ENCODE peak calls at places on chromosomes 2 and 18, in five cellular contexts. One of them, this sample, is unnamed.

GRCh38 chr2:79083846-79084376 is 3.9 kb downstream of the REG1B start:
- DNase-seq in Ammon's horn: no peak
- DNase-seq in substantia nigra: no peak
- DNase-seq in IMR-90: no peak
- DNase-seq in activated CD8-positive, alpha-beta memory T cell treated with anti-CD3 and anti-CD28 coated beads for 48 hours: no peak
- DNase-seq in this sample: no peak

GRCh38 chr2:127197475-127198385 is 22.4 kb downstream of the CYP27C1 start:
- DNase-seq in Ammon's horn: peak
- DNase-seq in substantia nigra: no peak
- DNase-seq in IMR-90: peak
- DNase-seq in activated CD8-positive, alpha-beta memory T cell treated with anti-CD3 and anti-CD28 coated beads for 48 hours: no peak
- DNase-seq in this sample: no peak

GRCh38 chr18:24629926-24630325 is 169.5 kb downstream of the HRH4 start:
- DNase-seq in Ammon's horn: no peak
- DNase-seq in substantia nigra: no peak
- DNase-seq in IMR-90: no peak
- DNase-seq in activated CD8-positive, alpha-beta memory T cell treated with anti-CD3 and anti-CD28 coated beads for 48 hours: no peak
- DNase-seq in this sample: no peak

GRCh38 chr2:202418511-202418910 is 42.4 kb downstream of the BMPR2 start:
- DNase-seq in Ammon's horn: no peak
- DNase-seq in substantia nigra: no peak
- DNase-seq in IMR-90: no peak
- DNase-seq in activated CD8-positive, alpha-beta memory T cell treated with anti-CD3 and anti-CD28 coated beads for 48 hours: no peak
- DNase-seq in this sample: no peak

GRCh38 chr2:232235716-232236115 is 142.8 kb upstream of the ALPP start:
- DNase-seq in Ammon's horn: no peak
- DNase-seq in substantia nigra: no peak
- DNase-seq in IMR-90: peak
- DNase-seq in activated CD8-positive, alpha-beta memory T cell treated with anti-CD3 and anti-CD28 coated beads for 48 hours: no peak
- DNase-seq in this sample: no peak

GRCh38 chr2:12606472-12607000 is 110.2 kb upstream of the TRIB2 start:
- DNase-seq in Ammon's horn: no peak
- DNase-seq in substantia nigra: no peak
- DNase-seq in IMR-90: peak
- DNase-seq in activated CD8-positive, alpha-beta memory T cell treated with anti-CD3 and anti-CD28 coated beads for 48 hours: no peak
- DNase-seq in this sample: no peak

GRCh38 chr2:42714686-42715085 is 49.2 kb downstream of the OXER1 start:
- DNase-seq in Ammon's horn: no peak
- DNase-seq in substantia nigra: no peak
- DNase-seq in IMR-90: no peak
- DNase-seq in activated CD8-positive, alpha-beta memory T cell treated with anti-CD3 and anti-CD28 coated beads for 48 hours: no peak
- DNase-seq in this sample: no peak

GRCh38 chr2:229407170-229407569 is 136.1 kb upstream of the PID1 start:
- DNase-seq in Ammon's horn: peak
- DNase-seq in substantia nigra: no peak
- DNase-seq in IMR-90: peak
- DNase-seq in activated CD8-positive, alpha-beta memory T cell treated with anti-CD3 and anti-CD28 coated beads for 48 hours: no peak
- DNase-seq in this sample: peak

GRCh38 chr2:98768765-98769476 is 38.0 kb upstream of the MGAT4A start:
- DNase-seq in Ammon's horn: peak
- DNase-seq in substantia nigra: no peak
- DNase-seq in IMR-90: no peak
- DNase-seq in activated CD8-positive, alpha-beta memory T cell treated with anti-CD3 and anti-CD28 coated beads for 48 hours: no peak
- DNase-seq in this sample: no peak

GRCh38 chr18:9113468-9114149 is 11.1 kb downstream of the NDUFV2 start:
- DNase-seq in Ammon's horn: no peak
- DNase-seq in substantia nigra: no peak
- DNase-seq in IMR-90: no peak
- DNase-seq in activated CD8-positive, alpha-beta memory T cell treated with anti-CD3 and anti-CD28 coated beads for 48 hours: no peak
- DNase-seq in this sample: no peak

GRCh38 chr2:48954311-48954710 is 198.8 kb upstream of the LHCGR start:
- DNase-seq in Ammon's horn: no peak
- DNase-seq in substantia nigra: no peak
- DNase-seq in IMR-90: no peak
- DNase-seq in activated CD8-positive, alpha-beta memory T cell treated with anti-CD3 and anti-CD28 coated beads for 48 hours: no peak
- DNase-seq in this sample: no peak

GRCh38 chr2:103004426-103004942 is 242.7 kb downstream of the TMEM182 start:
- DNase-seq in Ammon's horn: no peak
- DNase-seq in substantia nigra: no peak
- DNase-seq in IMR-90: no peak
- DNase-seq in activated CD8-positive, alpha-beta memory T cell treated with anti-CD3 and anti-CD28 coated beads for 48 hours: no peak
- DNase-seq in this sample: no peak

GRCh38 chr2:177335917-177336450 is 56.6 kb upstream of the AGPS start:
- DNase-seq in Ammon's horn: no peak
- DNase-seq in substantia nigra: no peak
- DNase-seq in IMR-90: peak
- DNase-seq in activated CD8-positive, alpha-beta memory T cell treated with anti-CD3 and anti-CD28 coated beads for 48 hours: no peak
- DNase-seq in this sample: no peak

GRCh38 chr2:168604252-168604651 is 148.2 kb downstream of the CERS6 start:
- DNase-seq in Ammon's horn: no peak
- DNase-seq in substantia nigra: no peak
- DNase-seq in IMR-90: no peak
- DNase-seq in activated CD8-positive, alpha-beta memory T cell treated with anti-CD3 and anti-CD28 coated beads for 48 hours: no peak
- DNase-seq in this sample: no peak

GRCh38 chr2:790081-790480 is 112.9 kb upstream of the TMEM18 start:
- DNase-seq in Ammon's horn: no peak
- DNase-seq in substantia nigra: no peak
- DNase-seq in IMR-90: no peak
- DNase-seq in activated CD8-positive, alpha-beta memory T cell treated with anti-CD3 and anti-CD28 coated beads for 48 hours: no peak
- DNase-seq in this sample: no peak

GRCh38 chr2:28558918-28559317 is 63.1 kb downstream of the PLB1 start:
- DNase-seq in Ammon's horn: no peak
- DNase-seq in substantia nigra: no peak
- DNase-seq in IMR-90: no peak
- DNase-seq in activated CD8-positive, alpha-beta memory T cell treated with anti-CD3 and anti-CD28 coated beads for 48 hours: no peak
- DNase-seq in this sample: no peak

GRCh38 chr2:207227062-207227748 is 61.5 kb upstream of the KLF7 start:
- DNase-seq in Ammon's horn: peak
- DNase-seq in substantia nigra: peak
- DNase-seq in IMR-90: peak
- DNase-seq in activated CD8-positive, alpha-beta memory T cell treated with anti-CD3 and anti-CD28 coated beads for 48 hours: no peak
- DNase-seq in this sample: no peak

GRCh38 chr18:55054591-55054990 is 95.3 kb upstream of the CCDC68 start:
- DNase-seq in Ammon's horn: peak
- DNase-seq in substantia nigra: peak
- DNase-seq in IMR-90: no peak
- DNase-seq in activated CD8-positive, alpha-beta memory T cell treated with anti-CD3 and anti-CD28 coated beads for 48 hours: no peak
- DNase-seq in this sample: no peak

GRCh38 chr18:7592305-7593071 is 25.4 kb downstream of the PTPRM start:
- DNase-seq in Ammon's horn: no peak
- DNase-seq in substantia nigra: no peak
- DNase-seq in IMR-90: no peak
- DNase-seq in activated CD8-positive, alpha-beta memory T cell treated with anti-CD3 and anti-CD28 coated beads for 48 hours: no peak
- DNase-seq in this sample: no peak

GRCh38 chr2:237692601-237693079 is 65.3 kb downstream of the LRRFIP1 start:
- DNase-seq in Ammon's horn: no peak
- DNase-seq in substantia nigra: no peak
- DNase-seq in IMR-90: no peak
- DNase-seq in activated CD8-positive, alpha-beta memory T cell treated with anti-CD3 and anti-CD28 coated beads for 48 hours: no peak
- DNase-seq in this sample: no peak

GRCh38 chr2:211387734-211388133 is 831.3 kb downstream of the CPS1 start:
- DNase-seq in Ammon's horn: no peak
- DNase-seq in substantia nigra: no peak
- DNase-seq in IMR-90: no peak
- DNase-seq in activated CD8-positive, alpha-beta memory T cell treated with anti-CD3 and anti-CD28 coated beads for 48 hours: no peak
- DNase-seq in this sample: no peak

GRCh38 chr2:41194235-41194634 is 742.3 kb upstream of the SLC8A1 start:
- DNase-seq in Ammon's horn: peak
- DNase-seq in substantia nigra: no peak
- DNase-seq in IMR-90: peak
- DNase-seq in activated CD8-positive, alpha-beta memory T cell treated with anti-CD3 and anti-CD28 coated beads for 48 hours: no peak
- DNase-seq in this sample: no peak

GRCh38 chr2:12330916-12331315 is 385.8 kb upstream of the TRIB2 start:
- DNase-seq in Ammon's horn: no peak
- DNase-seq in substantia nigra: no peak
- DNase-seq in IMR-90: peak
- DNase-seq in activated CD8-positive, alpha-beta memory T cell treated with anti-CD3 and anti-CD28 coated beads for 48 hours: no peak
- DNase-seq in this sample: no peak

GRCh38 chr2:96136123-96136720 is 2.1 kb downstream of the ASTL start:
- DNase-seq in Ammon's horn: no peak
- DNase-seq in substantia nigra: no peak
- DNase-seq in IMR-90: no peak
- DNase-seq in activated CD8-positive, alpha-beta memory T cell treated with anti-CD3 and anti-CD28 coated beads for 48 hours: no peak
- DNase-seq in this sample: no peak

GRCh38 chr18:45793295-45793965 is 32.0 kb upstream of the SIGLEC15 start:
- DNase-seq in Ammon's horn: no peak
- DNase-seq in substantia nigra: no peak
- DNase-seq in IMR-90: peak
- DNase-seq in activated CD8-positive, alpha-beta memory T cell treated with anti-CD3 and anti-CD28 coated beads for 48 hours: no peak
- DNase-seq in this sample: no peak

GRCh38 chr18:25896178-25896780 is 194.1 kb downstream of the SS18 start:
- DNase-seq in Ammon's horn: peak
- DNase-seq in substantia nigra: no peak
- DNase-seq in IMR-90: peak
- DNase-seq in activated CD8-positive, alpha-beta memory T cell treated with anti-CD3 and anti-CD28 coated beads for 48 hours: no peak
- DNase-seq in this sample: no peak

GRCh38 chr2:166651080-166651675 is 157.1 kb upstream of the SCN7A start:
- DNase-seq in Ammon's horn: no peak
- DNase-seq in substantia nigra: no peak
- DNase-seq in IMR-90: peak
- DNase-seq in activated CD8-positive, alpha-beta memory T cell treated with anti-CD3 and anti-CD28 coated beads for 48 hours: no peak
- DNase-seq in this sample: no peak

GRCh38 chr2:70132244-70133126 is 45.2 kb downstream of the PCBP1 start:
- DNase-seq in Ammon's horn: peak
- DNase-seq in substantia nigra: peak
- DNase-seq in IMR-90: peak
- DNase-seq in activated CD8-positive, alpha-beta memory T cell treated with anti-CD3 and anti-CD28 coated beads for 48 hours: no peak
- DNase-seq in this sample: no peak

GRCh38 chr18:56825312-56825711 is 174.2 kb downstream of the WDR7 start:
- DNase-seq in Ammon's horn: no peak
- DNase-seq in substantia nigra: no peak
- DNase-seq in IMR-90: no peak
- DNase-seq in activated CD8-positive, alpha-beta memory T cell treated with anti-CD3 and anti-CD28 coated beads for 48 hours: no peak
- DNase-seq in this sample: no peak

GRCh38 chr2:130760754-130761751 is 5.7 kb downstream of the AMER3 start:
- DNase-seq in Ammon's horn: no peak
- DNase-seq in substantia nigra: no peak
- DNase-seq in IMR-90: no peak
- DNase-seq in activated CD8-positive, alpha-beta memory T cell treated with anti-CD3 and anti-CD28 coated beads for 48 hours: no peak
- DNase-seq in this sample: no peak

GRCh38 chr2:7646661-7647060 is 729.4 kb downstream of the RNF144A start:
- DNase-seq in Ammon's horn: peak
- DNase-seq in substantia nigra: no peak
- DNase-seq in IMR-90: no peak
- DNase-seq in activated CD8-positive, alpha-beta memory T cell treated with anti-CD3 and anti-CD28 coated beads for 48 hours: no peak
- DNase-seq in this sample: no peak

GRCh38 chr18:56873441-56874140 is 222.4 kb downstream of the WDR7 start:
- DNase-seq in Ammon's horn: peak
- DNase-seq in substantia nigra: peak
- DNase-seq in IMR-90: no peak
- DNase-seq in activated CD8-positive, alpha-beta memory T cell treated with anti-CD3 and anti-CD28 coated beads for 48 hours: no peak
- DNase-seq in this sample: no peak

This sample was measured in omental fat pad.